ENCODE peak calls at places on chromosomes 4 and X, in five cellular contexts. One of them, this sample, is unnamed.

GRCh38 chr4:56803473-56803872 is 18.0 kb downstream of the SPINK2 start:
- DNase-seq in NCI-H510A: no peak
- DNase-seq in Ammon's horn: peak
- DNase-seq in Caki2: no peak
- DNase-seq in upper lobe of right lung: no peak
- DNase-seq in this sample: no peak

GRCh38 chr4:10856271-10856670 is 171.7 kb upstream of the CLNK start:
- DNase-seq in Ammon's horn: no peak
- DNase-seq in Caki2: no peak
- DNase-seq in NCI-H510A: no peak
- DNase-seq in upper lobe of right lung: no peak
- DNase-seq in this sample: no peak

GRCh38 chrX:46279925-46280313 is 265.3 kb downstream of the ZNF674 start:
- DNase-seq in upper lobe of right lung: no peak
- DNase-seq in NCI-H510A: no peak
- DNase-seq in Caki2: no peak
- DNase-seq in Ammon's horn: no peak
- DNase-seq in this sample: no peak

GRCh38 chrX:129875669-129876068 is 30.3 kb upstream of the UTP14A start:
- DNase-seq in upper lobe of right lung: no peak
- DNase-seq in Caki2: peak
- DNase-seq in Ammon's horn: no peak
- DNase-seq in NCI-H510A: no peak
- DNase-seq in this sample: no peak

GRCh38 chrX:63658920-63659319 is 126.1 kb downstream of the ARHGEF9 start:
- DNase-seq in Caki2: no peak
- DNase-seq in upper lobe of right lung: no peak
- DNase-seq in NCI-H510A: no peak
- DNase-seq in Ammon's horn: no peak
- DNase-seq in this sample: no peak

GRCh38 chrX:118632862-118633261 is 94.5 kb upstream of the IL13RA1 start:
- DNase-seq in Caki2: no peak
- DNase-seq in upper lobe of right lung: no peak
- DNase-seq in Ammon's horn: no peak
- DNase-seq in NCI-H510A: no peak
- DNase-seq in this sample: no peak

GRCh38 chr4:6773106-6773505 is 9.4 kb upstream of the KIAA0232 start:
- DNase-seq in NCI-H510A: no peak
- DNase-seq in upper lobe of right lung: no peak
- DNase-seq in Ammon's horn: no peak
- DNase-seq in Caki2: no peak
- DNase-seq in this sample: no peak

GRCh38 chrX:120452131-120452530 is 17.0 kb downstream of the LAMP2 start:
- DNase-seq in Ammon's horn: peak
- DNase-seq in upper lobe of right lung: no peak
- DNase-seq in NCI-H510A: no peak
- DNase-seq in Caki2: no peak
- DNase-seq in this sample: no peak

GRCh38 chr4:112817933-112818921 is 181.3 kb downstream of the LARP7 start:
- DNase-seq in Caki2: peak
- DNase-seq in NCI-H510A: peak
- DNase-seq in Ammon's horn: peak
- DNase-seq in upper lobe of right lung: peak
- DNase-seq in this sample: no peak

GRCh38 chr4:145531193-145531592 is 49.5 kb downstream of the SMAD1 start:
- DNase-seq in NCI-H510A: no peak
- DNase-seq in Caki2: no peak
- DNase-seq in Ammon's horn: peak
- DNase-seq in upper lobe of right lung: no peak
- DNase-seq in this sample: no peak

This sample was measured in NCI-H187 treated with DMSO at 0.1 percent for 48 hours.